ENCODE peak calls at places on chromosomes 16 and 17, in eight cellular contexts. One of them, this sample, is unnamed.

GRCh38 chr16:65532218-65532617 is 410.4 kb upstream of the CDH11 start:
- DNase-seq in hepatocyte: no peak
- DNase-seq in adrenal gland: no peak
- DNase-seq in prostate gland: no peak
- DNase-seq in cardiac muscle cell: no peak
- DNase-seq in lung: no peak
- DNase-seq in neuronal stem cell: no peak
- DNase-seq in RWPE1: no peak
- DNase-seq in this sample: no peak

GRCh38 chr16:30032083-30032819 is 1.2 kb upstream of the TLCD3B start:
- DNase-seq in RWPE1: peak; percentile 51
- DNase-seq in lung: no peak
- DNase-seq in adrenal gland: peak; percentile 33
- DNase-seq in cardiac muscle cell: peak; percentile 78
- DNase-seq in neuronal stem cell: peak; percentile 86
- DNase-seq in hepatocyte: peak; percentile 71
- DNase-seq in prostate gland: no peak
- DNase-seq in this sample: no peak

GRCh38 chr16:15427648-15428239 is 6.6 kb upstream of the BMERB1 start:
- DNase-seq in hepatocyte: peak; percentile 57
- DNase-seq in lung: peak; percentile 54
- DNase-seq in RWPE1: no peak
- DNase-seq in prostate gland: peak; percentile 46
- DNase-seq in cardiac muscle cell: peak; percentile 87
- DNase-seq in neuronal stem cell: no peak
- DNase-seq in adrenal gland: peak; percentile 77
- DNase-seq in this sample: no peak

GRCh38 chr17:3944485-3945388 is 19.5 kb downstream of the ATP2A3 start:
- DNase-seq in hepatocyte: peak; percentile 92
- DNase-seq in adrenal gland: no peak
- DNase-seq in lung: no peak
- DNase-seq in neuronal stem cell: peak; percentile 82
- DNase-seq in cardiac muscle cell: peak; percentile 65
- DNase-seq in RWPE1: peak; percentile 72
- DNase-seq in prostate gland: peak; percentile 54
- DNase-seq in this sample: no peak

GRCh38 chr17:57720636-57721035 is 24.5 kb downstream of the CCDC182 start:
- DNase-seq in neuronal stem cell: no peak
- DNase-seq in cardiac muscle cell: no peak
- DNase-seq in hepatocyte: no peak
- DNase-seq in lung: no peak
- DNase-seq in adrenal gland: no peak
- DNase-seq in RWPE1: no peak
- DNase-seq in prostate gland: no peak
- DNase-seq in this sample: no peak

GRCh38 chr17:66533572-66533971 is 231.2 kb downstream of the PRKCA start:
- DNase-seq in lung: no peak
- DNase-seq in adrenal gland: no peak
- DNase-seq in RWPE1: no peak
- DNase-seq in hepatocyte: peak; percentile 74
- DNase-seq in neuronal stem cell: peak; percentile 57
- DNase-seq in prostate gland: peak; percentile 15
- DNase-seq in cardiac muscle cell: peak; percentile 74
- DNase-seq in this sample: no peak

GRCh38 chr17:59786536-59787319 is 79.3 kb downstream of the VMP1 start:
- DNase-seq in RWPE1: peak; percentile 88
- DNase-seq in lung: peak; percentile 85
- DNase-seq in adrenal gland: peak; percentile 88
- DNase-seq in hepatocyte: peak; percentile 93
- DNase-seq in prostate gland: peak; percentile 90
- DNase-seq in neuronal stem cell: no peak
- DNase-seq in cardiac muscle cell: peak; percentile 100
- DNase-seq in this sample: peak; percentile 97

GRCh38 chr16:67814567-67814966 is 7.9 kb downstream of the TSNAXIP1 start:
- DNase-seq in prostate gland: no peak
- DNase-seq in RWPE1: no peak
- DNase-seq in hepatocyte: no peak
- DNase-seq in adrenal gland: no peak
- DNase-seq in neuronal stem cell: no peak
- DNase-seq in lung: no peak
- DNase-seq in cardiac muscle cell: no peak
- DNase-seq in this sample: no peak

GRCh38 chr17:230371-230770 is 48.9 kb upstream of the DOC2B start:
- DNase-seq in cardiac muscle cell: no peak
- DNase-seq in neuronal stem cell: no peak
- DNase-seq in hepatocyte: no peak
- DNase-seq in lung: no peak
- DNase-seq in adrenal gland: peak; percentile 12
- DNase-seq in RWPE1: no peak
- DNase-seq in prostate gland: no peak
- DNase-seq in this sample: no peak

GRCh38 chr17:60827920-60828319 is 150.3 kb downstream of the BCAS3 start:
- DNase-seq in lung: no peak
- DNase-seq in cardiac muscle cell: no peak
- DNase-seq in prostate gland: no peak
- DNase-seq in RWPE1: no peak
- DNase-seq in neuronal stem cell: no peak
- DNase-seq in hepatocyte: no peak
- DNase-seq in adrenal gland: no peak
- DNase-seq in this sample: no peak

GRCh38 chr16:11089504-11090124 is 145.2 kb downstream of the CLEC16A start:
- DNase-seq in neuronal stem cell: no peak
- DNase-seq in adrenal gland: no peak
- DNase-seq in RWPE1: no peak
- DNase-seq in hepatocyte: peak; percentile 77
- DNase-seq in lung: peak; percentile 63
- DNase-seq in prostate gland: no peak
- DNase-seq in cardiac muscle cell: peak; percentile 68
- DNase-seq in this sample: no peak

GRCh38 chr17:144936-145670 is 7.7 kb downstream of the SCGB1C2 start:
- DNase-seq in lung: no peak
- DNase-seq in prostate gland: peak; percentile 2
- DNase-seq in neuronal stem cell: no peak
- DNase-seq in RWPE1: no peak
- DNase-seq in adrenal gland: peak; percentile 10
- DNase-seq in cardiac muscle cell: no peak
- DNase-seq in hepatocyte: no peak
- DNase-seq in this sample: no peak

GRCh38 chr16:28161626-28162025 is 50.1 kb downstream of the XPO6 start:
- DNase-seq in hepatocyte: no peak
- DNase-seq in prostate gland: no peak
- DNase-seq in neuronal stem cell: no peak
- DNase-seq in lung: no peak
- DNase-seq in adrenal gland: no peak
- DNase-seq in RWPE1: no peak
- DNase-seq in cardiac muscle cell: peak; percentile 41
- DNase-seq in this sample: no peak

GRCh38 chr17:12605222-12605621 is 60.5 kb upstream of the MYOCD start:
- DNase-seq in hepatocyte: no peak
- DNase-seq in RWPE1: no peak
- DNase-seq in neuronal stem cell: no peak
- DNase-seq in lung: no peak
- DNase-seq in prostate gland: no peak
- DNase-seq in cardiac muscle cell: no peak
- DNase-seq in adrenal gland: no peak
- DNase-seq in this sample: no peak

DNA sequence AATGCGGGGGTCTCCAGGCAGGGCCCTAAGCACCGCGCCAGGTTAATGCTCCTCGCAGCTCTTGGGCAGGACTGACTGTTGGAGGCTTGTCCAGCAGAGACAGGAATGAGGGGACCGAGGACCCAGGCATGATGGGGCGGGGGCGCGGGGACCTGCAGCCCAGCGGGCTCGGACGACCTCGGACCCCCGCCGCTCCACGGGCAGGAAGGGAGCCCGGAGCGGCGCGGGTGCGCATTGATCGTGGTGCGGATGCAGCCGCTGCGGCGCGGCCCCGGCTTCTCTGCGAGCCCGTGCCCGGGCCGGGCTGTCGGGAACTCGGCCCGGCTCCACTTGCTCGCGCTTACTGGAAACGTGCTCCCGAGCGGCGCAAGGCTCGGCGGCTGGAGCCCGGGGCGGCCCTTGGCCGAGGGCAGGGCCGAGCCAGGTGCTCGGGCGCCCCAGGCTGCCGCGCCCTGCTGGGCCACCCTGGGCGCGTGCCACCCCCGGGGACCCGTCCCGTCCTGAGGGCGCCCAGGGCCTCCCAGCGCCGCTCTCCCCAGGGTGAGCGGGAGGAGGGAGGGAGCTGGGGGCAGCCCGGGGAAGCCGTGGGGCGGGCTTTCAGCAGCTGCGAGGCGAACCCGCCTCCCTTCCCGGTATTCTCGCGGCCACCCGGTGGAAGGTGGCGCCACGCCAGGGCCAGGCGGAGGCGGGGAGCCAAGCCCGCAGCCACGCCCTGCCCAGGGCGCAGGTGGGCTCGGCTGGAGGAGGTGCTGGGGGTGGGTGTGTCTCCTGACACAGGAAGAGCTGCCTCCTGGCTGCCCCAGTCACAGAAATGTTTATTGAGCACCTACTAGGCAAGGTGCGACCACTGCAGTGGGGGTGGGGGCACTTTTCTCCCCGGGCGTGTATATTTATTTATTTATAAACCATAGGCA is 45.9 kb downstream of the SOCS3 start:
- DNase-seq in hepatocyte: peak; percentile 94
- DNase-seq in adrenal gland: peak; percentile 87
- DNase-seq in cardiac muscle cell: peak; percentile 79
- DNase-seq in RWPE1: peak; percentile 94
- DNase-seq in lung: peak; percentile 86
- DNase-seq in neuronal stem cell: no peak
- DNase-seq in prostate gland: peak; percentile 65
- DNase-seq in this sample: no peak
- H3K27ac ChIP-seq in hepatocyte: peak overlapping the region; percentile 98
- H3K27ac ChIP-seq in adrenal gland: peak overlapping the region; percentile 92
- H3K27ac ChIP-seq in cardiac muscle cell: peak overlapping the region; percentile 49
- H3K27ac ChIP-seq in RWPE1: peak overlapping the region; percentile 96
- H3K27ac ChIP-seq in lung: peak overlapping the region; percentile 55
- H3K27ac ChIP-seq in neuronal stem cell: no peak overlapping the region
- H3K27ac ChIP-seq in prostate gland: peak overlapping the region; percentile 69
- H3K27ac ChIP-seq in this sample: peak overlapping the region; percentile 92

GRCh38 chr17:5502552-5502951 is 16.2 kb downstream of the MIS12 start:
- DNase-seq in neuronal stem cell: no peak
- DNase-seq in hepatocyte: no peak
- DNase-seq in adrenal gland: no peak
- DNase-seq in prostate gland: no peak
- DNase-seq in RWPE1: no peak
- DNase-seq in lung: no peak
- DNase-seq in cardiac muscle cell: no peak
- DNase-seq in this sample: no peak

GRCh38 chr17:5499790-5500189 is 13.4 kb downstream of the MIS12 start:
- DNase-seq in hepatocyte: peak; percentile 39
- DNase-seq in cardiac muscle cell: no peak
- DNase-seq in lung: no peak
- DNase-seq in prostate gland: no peak
- DNase-seq in neuronal stem cell: peak; percentile 35
- DNase-seq in RWPE1: no peak
- DNase-seq in adrenal gland: no peak
- DNase-seq in this sample: no peak

GRCh38 chr17:5500247-5500803 is 14.0 kb downstream of the MIS12 start:
- DNase-seq in cardiac muscle cell: no peak
- DNase-seq in adrenal gland: no peak
- DNase-seq in hepatocyte: peak; percentile 45
- DNase-seq in lung: no peak
- DNase-seq in RWPE1: no peak
- DNase-seq in prostate gland: no peak
- DNase-seq in neuronal stem cell: no peak
- DNase-seq in this sample: no peak

GRCh38 chr17:5500804-5501391 is 14.5 kb downstream of the MIS12 start:
- DNase-seq in neuronal stem cell: peak; percentile 95
- DNase-seq in cardiac muscle cell: peak; percentile 90
- DNase-seq in lung: no peak
- DNase-seq in prostate gland: peak; percentile 21
- DNase-seq in adrenal gland: peak; percentile 52
- DNase-seq in hepatocyte: peak; percentile 97
- DNase-seq in RWPE1: peak; percentile 53
- DNase-seq in this sample: peak; percentile 91

GRCh38 chr17:5501725-5502124 is 15.4 kb downstream of the MIS12 start:
- DNase-seq in lung: no peak
- DNase-seq in prostate gland: no peak
- DNase-seq in adrenal gland: no peak
- DNase-seq in RWPE1: no peak
- DNase-seq in cardiac muscle cell: no peak
- DNase-seq in neuronal stem cell: no peak
- DNase-seq in hepatocyte: no peak
- DNase-seq in this sample: no peak
- H3K27ac ChIP-seq in lung: no peak overlapping the region
- H3K27ac ChIP-seq in prostate gland: no peak overlapping the region
- H3K27ac ChIP-seq in adrenal gland: no peak overlapping the region
- H3K27ac ChIP-seq in RWPE1: no peak overlapping the region
- H3K27ac ChIP-seq in cardiac muscle cell: no peak overlapping the region
- H3K27ac ChIP-seq in neuronal stem cell: no peak overlapping the region
- H3K27ac ChIP-seq in hepatocyte: peak overlapping the region; percentile 5
- H3K27ac ChIP-seq in this sample: peak overlapping the region; percentile 79

DNA sequence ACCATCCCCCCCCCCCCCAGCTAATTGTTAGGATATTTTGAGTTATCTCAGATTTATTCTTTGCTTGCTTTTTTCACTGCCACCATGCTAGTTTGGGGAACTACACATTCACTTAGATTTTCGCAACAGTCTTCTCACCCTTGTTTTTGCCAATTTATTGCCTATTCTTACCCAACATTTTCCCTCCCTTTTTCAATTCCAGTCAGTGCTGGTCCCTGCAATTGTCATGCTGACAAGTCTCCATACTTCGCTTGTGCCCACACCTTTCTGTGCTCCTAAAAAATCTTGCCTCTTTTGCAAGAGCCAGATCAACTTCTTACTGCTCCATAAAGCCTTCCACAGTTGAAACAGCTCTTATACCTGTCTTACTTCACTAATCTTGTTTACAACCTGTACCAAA is 16.3 kb downstream of the TNRC6A start:
- DNase-seq in hepatocyte: no peak
- DNase-seq in cardiac muscle cell: no peak
- DNase-seq in prostate gland: no peak
- DNase-seq in adrenal gland: no peak
- DNase-seq in neuronal stem cell: no peak
- DNase-seq in lung: no peak
- DNase-seq in RWPE1: no peak
- DNase-seq in this sample: no peak
- H3K27ac ChIP-seq in hepatocyte: no peak overlapping the region
- H3K27ac ChIP-seq in cardiac muscle cell: no peak overlapping the region
- H3K27ac ChIP-seq in prostate gland: no peak overlapping the region
- H3K27ac ChIP-seq in adrenal gland: peak overlapping the region; percentile 21
- H3K27ac ChIP-seq in neuronal stem cell: no peak overlapping the region
- H3K27ac ChIP-seq in lung: no peak overlapping the region
- H3K27ac ChIP-seq in RWPE1: no peak overlapping the region
- H3K27ac ChIP-seq in this sample: no peak overlapping the region

DNA sequence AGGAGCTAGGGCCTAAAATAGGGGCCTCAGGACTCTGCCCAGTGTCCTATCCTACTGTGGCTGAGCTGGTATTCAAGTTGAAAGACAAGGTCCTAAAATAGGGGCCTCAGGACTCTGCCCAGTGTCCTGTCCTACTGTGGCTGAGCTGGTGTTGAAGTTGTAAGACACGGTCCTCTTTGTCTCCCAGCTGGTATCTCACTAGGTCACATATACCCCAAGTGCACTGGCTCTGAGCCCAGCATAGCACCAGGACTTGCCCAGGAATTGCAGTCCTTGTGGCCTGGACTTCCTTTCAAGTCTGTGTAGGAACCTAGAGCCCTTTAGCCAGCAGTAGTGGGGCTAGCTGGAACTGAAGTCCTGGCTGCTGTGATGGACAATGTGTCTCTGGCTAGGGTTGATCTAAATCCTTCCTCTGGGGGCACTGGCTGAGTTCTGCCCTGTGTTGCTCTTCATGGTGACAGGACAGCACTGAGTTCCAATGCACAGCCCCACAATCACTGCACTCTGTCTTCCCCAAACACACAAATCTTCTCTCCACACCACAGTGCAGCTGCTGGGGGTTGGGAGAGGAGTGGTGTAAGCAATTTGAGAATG is 260.5 kb downstream of the HAPSTR1 start:
- DNase-seq in prostate gland: no peak
- DNase-seq in adrenal gland: no peak
- DNase-seq in neuronal stem cell: no peak
- DNase-seq in RWPE1: no peak
- DNase-seq in hepatocyte: no peak
- DNase-seq in lung: no peak
- DNase-seq in cardiac muscle cell: no peak
- DNase-seq in this sample: no peak
- H3K27ac ChIP-seq in prostate gland: no peak overlapping the region
- H3K27ac ChIP-seq in adrenal gland: no peak overlapping the region
- H3K27ac ChIP-seq in neuronal stem cell: no peak overlapping the region
- H3K27ac ChIP-seq in RWPE1: no peak overlapping the region
- H3K27ac ChIP-seq in hepatocyte: no peak overlapping the region
- H3K27ac ChIP-seq in lung: no peak overlapping the region
- H3K27ac ChIP-seq in cardiac muscle cell: no peak overlapping the region
- H3K27ac ChIP-seq in this sample: no peak overlapping the region

This sample was measured in vagina.